ENCODE peak calls at places on chromosomes 1 and 21, in nine cellular contexts. One of them, this sample, is unnamed. For H3K9me3, the result is how much of the 10 kb centered on the place peaks cover.

GRCh38 chr1:27554777-27555699 is 48.9 kb downstream of the AHDC1 start:
- DNase-seq in ovary: peak
- DNase-seq in Caco-2: no peak
- DNase-seq in tibial nerve: peak
- DNase-seq in neural progenitor cell: no peak
- DNase-seq in BE2C: no peak
- DNase-seq in CD4-positive, CD25-positive, alpha-beta regulatory T cell: no peak
- DNase-seq in GM23248: no peak
- DNase-seq in fibroblast of lung: no peak
- DNase-seq in this sample: peak

GRCh38 chr21:37787456-37787855 is 128.8 kb downstream of the KCNJ6 start:
- DNase-seq in ovary: no peak
- DNase-seq in Caco-2: no peak
- DNase-seq in tibial nerve: no peak
- DNase-seq in neural progenitor cell: no peak
- DNase-seq in BE2C: no peak
- DNase-seq in CD4-positive, CD25-positive, alpha-beta regulatory T cell: no peak
- DNase-seq in GM23248: peak
- DNase-seq in fibroblast of lung: peak
- DNase-seq in this sample: no peak

GRCh38 chr1:47906009-47906432 is 91.2 kb downstream of the TRABD2B start:
- DNase-seq in ovary: no peak
- DNase-seq in Caco-2: no peak
- DNase-seq in tibial nerve: no peak
- DNase-seq in neural progenitor cell: no peak
- DNase-seq in BE2C: no peak
- DNase-seq in CD4-positive, CD25-positive, alpha-beta regulatory T cell: no peak
- DNase-seq in GM23248: peak
- DNase-seq in fibroblast of lung: no peak
- DNase-seq in this sample: no peak

GRCh38 chr1:205069371-205070125 is 14.7 kb downstream of the TMEM81 start:
- DNase-seq in ovary: no peak
- DNase-seq in Caco-2: no peak
- DNase-seq in tibial nerve: no peak
- DNase-seq in neural progenitor cell: no peak
- DNase-seq in BE2C: no peak
- DNase-seq in CD4-positive, CD25-positive, alpha-beta regulatory T cell: no peak
- DNase-seq in GM23248: no peak
- DNase-seq in fibroblast of lung: no peak
- DNase-seq in this sample: no peak

GRCh38 chr1:86184401-86184800 is 27.8 kb upstream of the COL24A1 start:
- DNase-seq in ovary: no peak
- DNase-seq in Caco-2: no peak
- DNase-seq in tibial nerve: no peak
- DNase-seq in neural progenitor cell: no peak
- DNase-seq in BE2C: no peak
- DNase-seq in CD4-positive, CD25-positive, alpha-beta regulatory T cell: no peak
- DNase-seq in GM23248: no peak
- DNase-seq in fibroblast of lung: no peak
- DNase-seq in this sample: no peak

GRCh38 chr1:36643391-36644270 is 160.9 kb upstream of the CSF3R start:
- DNase-seq in ovary: no peak
- DNase-seq in Caco-2: no peak
- DNase-seq in tibial nerve: no peak
- DNase-seq in neural progenitor cell: no peak
- DNase-seq in BE2C: peak
- DNase-seq in CD4-positive, CD25-positive, alpha-beta regulatory T cell: no peak
- DNase-seq in GM23248: no peak
- DNase-seq in fibroblast of lung: no peak
- DNase-seq in this sample: no peak

GRCh38 chr1:215433237-215433636 is 133.9 kb upstream of the KCTD3 start:
- DNase-seq in ovary: no peak
- DNase-seq in Caco-2: no peak
- DNase-seq in tibial nerve: no peak
- DNase-seq in neural progenitor cell: no peak
- DNase-seq in BE2C: no peak
- DNase-seq in CD4-positive, CD25-positive, alpha-beta regulatory T cell: no peak
- DNase-seq in GM23248: no peak
- DNase-seq in fibroblast of lung: no peak
- DNase-seq in this sample: no peak

GRCh38 chr1:180854456-180854855 is 58.2 kb upstream of the KIAA1614 start:
- DNase-seq in ovary: no peak
- DNase-seq in Caco-2: no peak
- DNase-seq in tibial nerve: no peak
- DNase-seq in neural progenitor cell: peak
- DNase-seq in BE2C: no peak
- DNase-seq in CD4-positive, CD25-positive, alpha-beta regulatory T cell: no peak
- DNase-seq in GM23248: no peak
- DNase-seq in fibroblast of lung: no peak
- DNase-seq in this sample: no peak

GRCh38 chr1:225004396-225004795 is 74.9 kb downstream of the DNAH14 start:
- DNase-seq in ovary: no peak
- DNase-seq in Caco-2: no peak
- DNase-seq in tibial nerve: no peak
- DNase-seq in neural progenitor cell: no peak
- DNase-seq in BE2C: no peak
- DNase-seq in CD4-positive, CD25-positive, alpha-beta regulatory T cell: no peak
- DNase-seq in GM23248: peak
- DNase-seq in fibroblast of lung: no peak
- DNase-seq in this sample: no peak

GRCh38 chr1:84480658-84481057 is 1.6 kb downstream of the RPF1 start:
- DNase-seq in ovary: no peak
- DNase-seq in Caco-2: no peak
- DNase-seq in tibial nerve: no peak
- DNase-seq in neural progenitor cell: no peak
- DNase-seq in BE2C: no peak
- DNase-seq in CD4-positive, CD25-positive, alpha-beta regulatory T cell: no peak
- DNase-seq in GM23248: no peak
- DNase-seq in fibroblast of lung: no peak
- DNase-seq in this sample: no peak
- H3K4me3 ChIP-seq in ovary: peak
- H3K4me3 ChIP-seq in Caco-2: peak
- H3K4me3 ChIP-seq in tibial nerve: no peak
- H3K4me3 ChIP-seq in neural progenitor cell: peak
- H3K4me3 ChIP-seq in BE2C: peak
- H3K4me3 ChIP-seq in CD4-positive, CD25-positive, alpha-beta regulatory T cell: peak
- H3K4me3 ChIP-seq in GM23248: peak
- H3K4me3 ChIP-seq in fibroblast of lung: peak
- H3K4me3 ChIP-seq in this sample: peak

DNA sequence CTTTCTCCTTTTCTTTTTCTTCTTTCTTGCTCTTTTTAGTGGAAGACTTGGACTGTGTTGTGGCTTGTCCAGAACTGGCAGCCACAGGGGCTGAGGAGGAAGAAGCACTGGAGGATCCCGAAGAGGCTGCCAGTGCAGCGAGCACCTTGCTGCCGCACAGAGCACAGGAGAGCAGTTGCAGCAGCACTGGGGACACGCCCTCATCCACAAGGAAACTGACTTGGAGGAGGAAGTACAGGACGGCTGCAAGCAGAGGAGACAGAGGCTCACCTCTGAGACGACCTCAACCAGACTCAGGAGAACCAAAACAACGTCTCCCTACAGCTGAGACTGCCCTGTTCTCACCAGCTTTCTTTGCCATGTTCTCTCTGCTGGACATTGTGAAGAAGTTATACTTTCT is 88.9 kb downstream of the UBR4 start:
- DNase-seq in ovary: no peak
- DNase-seq in Caco-2: no peak
- DNase-seq in tibial nerve: no peak
- DNase-seq in neural progenitor cell: no peak
- DNase-seq in BE2C: no peak
- DNase-seq in CD4-positive, CD25-positive, alpha-beta regulatory T cell: no peak
- DNase-seq in GM23248: no peak
- DNase-seq in fibroblast of lung: no peak
- DNase-seq in this sample: no peak
- H3K9me3 ChIP-seq in ovary: under half
- H3K9me3 ChIP-seq in Caco-2: under half
- H3K9me3 ChIP-seq in tibial nerve: under half
- H3K9me3 ChIP-seq in neural progenitor cell: under half
- H3K9me3 ChIP-seq in BE2C: under half
- H3K9me3 ChIP-seq in CD4-positive, CD25-positive, alpha-beta regulatory T cell: under half
- H3K9me3 ChIP-seq in GM23248: under half
- H3K9me3 ChIP-seq in fibroblast of lung: under half
- H3K9me3 ChIP-seq in this sample: under half

GRCh38 chr1:222815367-222815765 is 527 bp downstream of the DISP1 start:
- DNase-seq in ovary: peak
- DNase-seq in Caco-2: no peak
- DNase-seq in tibial nerve: no peak
- DNase-seq in neural progenitor cell: no peak
- DNase-seq in BE2C: peak
- DNase-seq in CD4-positive, CD25-positive, alpha-beta regulatory T cell: peak
- DNase-seq in GM23248: peak
- DNase-seq in fibroblast of lung: no peak
- DNase-seq in this sample: no peak

GRCh38 chr1:222814536-222815366 is at the start of gene DISP1:
- DNase-seq in ovary: peak
- DNase-seq in Caco-2: peak
- DNase-seq in tibial nerve: peak
- DNase-seq in neural progenitor cell: peak
- DNase-seq in BE2C: peak
- DNase-seq in CD4-positive, CD25-positive, alpha-beta regulatory T cell: peak
- DNase-seq in GM23248: peak
- DNase-seq in fibroblast of lung: peak
- DNase-seq in this sample: peak

GRCh38 chr1:222817529-222817928 is 2.7 kb downstream of the DISP1 start:
- DNase-seq in ovary: no peak
- DNase-seq in Caco-2: no peak
- DNase-seq in tibial nerve: no peak
- DNase-seq in neural progenitor cell: no peak
- DNase-seq in BE2C: no peak
- DNase-seq in CD4-positive, CD25-positive, alpha-beta regulatory T cell: no peak
- DNase-seq in GM23248: peak
- DNase-seq in fibroblast of lung: peak
- DNase-seq in this sample: no peak

GRCh38 chr1:222811671-222812070 is 3.2 kb upstream of the DISP1 start:
- DNase-seq in ovary: no peak
- DNase-seq in Caco-2: no peak
- DNase-seq in tibial nerve: no peak
- DNase-seq in neural progenitor cell: no peak
- DNase-seq in BE2C: no peak
- DNase-seq in CD4-positive, CD25-positive, alpha-beta regulatory T cell: no peak
- DNase-seq in GM23248: no peak
- DNase-seq in fibroblast of lung: no peak
- DNase-seq in this sample: no peak

DNA sequence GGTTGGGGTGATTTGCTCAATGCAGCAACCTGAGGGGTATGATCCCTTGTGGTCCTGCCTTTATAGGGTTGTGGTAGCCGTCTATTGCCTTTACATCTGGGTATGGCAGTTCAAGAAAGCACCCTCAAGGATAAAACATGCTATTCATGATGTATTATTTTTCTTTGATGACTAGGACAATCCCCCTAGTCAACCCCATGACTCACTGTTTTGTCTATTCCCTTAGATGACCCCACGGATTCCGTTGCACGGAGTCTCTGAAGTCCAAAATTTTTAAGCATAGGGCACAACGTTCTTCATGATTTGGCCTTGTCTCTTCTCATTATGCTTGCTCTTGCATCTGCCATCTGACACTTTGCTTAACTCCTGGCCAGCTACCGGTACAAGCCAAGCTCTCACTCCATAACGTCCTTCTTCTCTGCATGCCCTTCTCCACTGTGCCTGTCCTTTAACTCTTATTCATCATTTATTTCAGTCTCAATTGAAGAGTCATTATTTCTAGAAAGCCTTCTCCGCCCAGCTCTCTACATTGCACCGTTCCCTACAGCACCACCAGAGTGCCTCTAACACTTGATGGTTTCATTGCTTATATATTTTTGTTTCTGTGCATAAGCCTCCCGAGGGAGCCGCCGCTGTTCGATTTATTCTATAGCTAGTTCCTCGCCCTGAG is 838 bp upstream of the DISP1 start:
- DNase-seq in ovary: no peak
- DNase-seq in Caco-2: no peak
- DNase-seq in tibial nerve: no peak
- DNase-seq in neural progenitor cell: no peak
- DNase-seq in BE2C: no peak
- DNase-seq in CD4-positive, CD25-positive, alpha-beta regulatory T cell: no peak
- DNase-seq in GM23248: peak
- DNase-seq in fibroblast of lung: peak
- DNase-seq in this sample: no peak
- H3K4me3 ChIP-seq in ovary: peak
- H3K4me3 ChIP-seq in Caco-2: peak
- H3K4me3 ChIP-seq in tibial nerve: peak
- H3K4me3 ChIP-seq in neural progenitor cell: peak
- H3K4me3 ChIP-seq in BE2C: peak
- H3K4me3 ChIP-seq in CD4-positive, CD25-positive, alpha-beta regulatory T cell: peak
- H3K4me3 ChIP-seq in GM23248: peak
- H3K4me3 ChIP-seq in fibroblast of lung: no peak
- H3K4me3 ChIP-seq in this sample: no peak

DNA sequence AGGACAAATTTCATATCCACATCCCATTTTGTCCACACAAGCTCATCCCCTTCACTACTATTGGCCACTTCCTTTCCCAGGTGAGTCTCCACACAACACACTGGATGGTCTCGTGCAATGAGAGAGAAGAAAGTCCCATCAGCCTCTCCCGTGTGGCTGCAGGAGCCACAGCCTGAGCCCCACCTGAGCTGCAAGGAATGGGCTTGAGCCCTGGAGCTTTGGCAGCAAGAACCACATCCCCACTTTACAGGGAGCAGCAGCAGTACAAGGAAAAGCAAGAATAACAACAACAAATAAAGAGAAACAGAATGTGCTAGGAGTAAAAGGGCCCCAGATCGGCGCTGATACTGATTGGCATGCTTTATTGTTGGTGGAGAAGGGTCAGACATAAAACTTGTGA is 117.7 kb downstream of the TPTE start:
- DNase-seq in ovary: no peak
- DNase-seq in Caco-2: no peak
- DNase-seq in tibial nerve: no peak
- DNase-seq in neural progenitor cell: no peak
- DNase-seq in BE2C: no peak
- DNase-seq in CD4-positive, CD25-positive, alpha-beta regulatory T cell: no peak
- DNase-seq in GM23248: no peak
- DNase-seq in fibroblast of lung: no peak
- DNase-seq in this sample: no peak
- H3K9me3 ChIP-seq in ovary: under half
- H3K9me3 ChIP-seq in Caco-2: under half
- H3K9me3 ChIP-seq in tibial nerve: under half
- H3K9me3 ChIP-seq in neural progenitor cell: half or more
- H3K9me3 ChIP-seq in BE2C: under half
- H3K9me3 ChIP-seq in CD4-positive, CD25-positive, alpha-beta regulatory T cell: under half
- H3K9me3 ChIP-seq in GM23248: under half
- H3K9me3 ChIP-seq in fibroblast of lung: under half
- H3K9me3 ChIP-seq in this sample: under half

DNA sequence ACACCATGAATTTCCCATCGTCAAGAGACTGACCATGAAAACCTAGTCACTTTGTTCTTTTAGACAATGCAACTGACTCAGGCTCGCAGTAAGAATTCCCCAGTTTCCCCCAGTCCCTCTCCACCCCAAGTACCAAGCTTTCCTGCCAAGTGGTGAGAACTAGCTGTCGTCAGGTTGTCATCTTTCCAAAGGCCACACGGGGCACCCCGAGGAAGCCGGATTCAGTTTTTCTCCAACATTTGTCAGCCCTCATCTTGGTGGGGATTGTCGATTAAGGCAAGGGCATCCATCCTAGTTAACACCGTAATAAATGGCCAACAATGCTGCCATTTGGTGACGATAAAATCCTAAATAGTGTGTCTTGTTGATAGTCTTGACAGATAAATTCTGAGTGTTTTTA is 56.0 kb upstream of the PROX1 start:
- DNase-seq in ovary: no peak
- DNase-seq in Caco-2: peak
- DNase-seq in tibial nerve: no peak
- DNase-seq in neural progenitor cell: peak
- DNase-seq in BE2C: peak
- DNase-seq in CD4-positive, CD25-positive, alpha-beta regulatory T cell: no peak
- DNase-seq in GM23248: no peak
- DNase-seq in fibroblast of lung: no peak
- DNase-seq in this sample: no peak
- H3K4me3 ChIP-seq in ovary: no peak
- H3K4me3 ChIP-seq in Caco-2: no peak
- H3K4me3 ChIP-seq in tibial nerve: no peak
- H3K4me3 ChIP-seq in neural progenitor cell: no peak
- H3K4me3 ChIP-seq in BE2C: no peak
- H3K4me3 ChIP-seq in CD4-positive, CD25-positive, alpha-beta regulatory T cell: no peak
- H3K4me3 ChIP-seq in GM23248: no peak
- H3K4me3 ChIP-seq in fibroblast of lung: no peak
- H3K4me3 ChIP-seq in this sample: no peak

This sample was measured in heart right ventricle.